ENCODE peak calls at places on chromosomes 13 and 19, in five cellular contexts. D is stomach, M is H9, L is tibial artery, R is left lung. B is an unnamed sample.

GRCh38 chr13:27442071-27442647 is 8.2 kb downstream of the MTIF3 start:
- DNase-seq in D (no peak), M (no peak), L (no peak), R (no peak), B (peak; percentile 25)

GRCh38 chr13:71661921-71662320 is 205.1 kb downstream of the DACH1 start:
- DNase-seq in D (no peak), M (no peak), L (no peak), R (no peak), B (no peak)

GRCh38 chr19:57947088-57947418 is 453 bp downstream of the ZNF256 start:
- DNase-seq in D (no peak), M (no peak), L (no peak), R (peak; percentile 32), B (no peak)

GRCh38 chr19:1503089-1503924 is 9.5 kb downstream of the ADAMTSL5 start:
- DNase-seq in D (peak; percentile 52), M (peak; percentile 79), L (no peak), R (no peak), B (no peak)

GRCh38 chr13:41053384-41053826 is 7.9 kb upstream of the WBP4 start:
- DNase-seq in D (no peak), M (no peak), L (no peak), R (no peak), B (no peak)

GRCh38 chr19:29680447-29680846 is 15.2 kb downstream of the PLEKHF1 start:
- DNase-seq in D (peak; percentile 62), M (no peak), L (no peak), R (peak; percentile 73), B (no peak)

GRCh38 chr19:14381689-14382474 is 638 bp downstream of the ADGRE5 start:
- DNase-seq in D (peak; percentile 57), M (no peak), L (peak; percentile 76), R (peak; percentile 74), B (no peak)

GRCh38 chr19:47544075-47544474 is 28.9 kb downstream of the ZNF541 start:
- DNase-seq in D (no peak), M (no peak), L (no peak), R (no peak), B (no peak)

GRCh38 chr19:47186337-47187022 is 44.5 kb downstream of the BBC3 start:
- DNase-seq in D (no peak), M (no peak), L (no peak), R (no peak), B (no peak)

GRCh38 chr19:51690359-51691121 is 2.6 kb upstream of the SPACA6 start:
- DNase-seq in D (peak; percentile 58), M (peak; percentile 83), L (peak; percentile 85), R (peak; percentile 59), B (peak; percentile 33)

GRCh38 chr19:29928831-29929230 is 13.2 kb upstream of the URI1 start:
- DNase-seq in D (no peak), M (no peak), L (no peak), R (no peak), B (no peak)

GRCh38 chr13:71513414-71514063 is 353.5 kb downstream of the DACH1 start:
- DNase-seq in D (no peak), M (no peak), L (no peak), R (no peak), B (no peak)

GRCh38 chr13:30464496-30465351 is 1.0 kb downstream of the HMGB1 start:
- DNase-seq in D (peak; percentile 69), M (peak; percentile 63), L (peak; percentile 84), R (peak; percentile 81), B (no peak)

GRCh38 chr13:23621316-23621645 is 51.1 kb downstream of the TNFRSF19 start:
- DNase-seq in D (no peak), M (no peak), L (no peak), R (no peak), B (no peak)

GRCh38 chr13:25062479-25062878 is 33.5 kb upstream of the PABPC3 start:
- DNase-seq in D (no peak), M (no peak), L (no peak), R (no peak), B (no peak)

GRCh38 chr13:110266983-110267382 is 40.0 kb downstream of the COL4A1 start:
- DNase-seq in D (no peak), M (peak; percentile 69), L (no peak), R (no peak), B (no peak)

GRCh38 chr19:944663-945241 is 18.9 kb downstream of the ARID3A start:
- DNase-seq in D (no peak), M (no peak), L (no peak), R (no peak), B (no peak)

GRCh38 chr13:46181799-46182490 is at the start of gene LCP1:
- DNase-seq in D (peak; percentile 34), M (no peak), L (no peak), R (peak; percentile 46), B (no peak)

GRCh38 chr13:108342369-108343289 is 73.1 kb downstream of the TNFSF13B start:
- DNase-seq in D (no peak), M (no peak), L (no peak), R (no peak), B (no peak)

GRCh38 chr19:29629836-29630534 is 23.9 kb downstream of the POP4 start:
- DNase-seq in D (no peak), M (no peak), L (no peak), R (peak; percentile 21), B (no peak)

GRCh38 chr13:108609353-108609752 is 20.1 kb upstream of the MYO16 start:
- DNase-seq in D (no peak), M (no peak), L (no peak), R (no peak), B (no peak)

GRCh38 chr19:18862976-18863842 is 31.4 kb downstream of the UPF1 start:
- DNase-seq in D (no peak), M (no peak), L (no peak), R (no peak), B (no peak)

GRCh38 chr19:48752511-48753365 is at the start of gene FUT1:
- DNase-seq in D (peak; percentile 95), M (peak; percentile 97), L (no peak), R (peak; percentile 83), B (peak; percentile 88)

GRCh38 chr13:75621147-75621546 is 15.0 kb upstream of the LMO7 start:
- DNase-seq in D (no peak), M (no peak), L (no peak), R (no peak), B (no peak)

GRCh38 chr19:13164370-13165090 is 14.3 kb downstream of the IER2 start:
- DNase-seq in D (peak; percentile 47), M (peak; percentile 100), L (peak; percentile 72), R (peak; percentile 63), B (no peak)
- H3K4me1 ChIP-seq in D (peaks cover 90% of the 10 kb centered on the region), M (peaks cover 7% of the 10 kb centered on the region), L (peaks cover 48% of the 10 kb centered on the region), R (peaks cover 35% of the 10 kb centered on the region), B (peaks cover 7% of the 10 kb centered on the region)

GRCh38 chr19:16376649-16377048 is 52.0 kb downstream of the KLF2 start:
- DNase-seq in D (no peak), M (peak; percentile 68), L (no peak), R (no peak), B (no peak)
- H3K27ac ChIP-seq in D (peak overlapping the region; percentile 6), M (no peak overlapping the region), L (no peak overlapping the region), R (no peak overlapping the region), B (no peak overlapping the region)

GRCh38 chr19:7263066-7263465 is 31.1 kb downstream of the INSR start:
- DNase-seq in D (no peak), M (no peak), L (no peak), R (no peak), B (no peak)
- H3K4me1 ChIP-seq in D (peaks cover 64% of the 10 kb centered on the region), M (no peaks in the 10 kb centered on the region), L (peaks cover 17% of the 10 kb centered on the region), R (no peaks in the 10 kb centered on the region), B (no peaks in the 10 kb centered on the region)

GRCh38 chr13:64793592-64793991 is 2436.5 kb downstream of the PCDH9 start:
- DNase-seq in D (no peak), M (no peak), L (no peak), R (no peak), B (no peak)

GRCh38 chr13:64793131-64793530 is 2437.0 kb downstream of the PCDH9 start:
- DNase-seq in D (no peak), M (no peak), L (no peak), R (no peak), B (no peak)

DNA sequence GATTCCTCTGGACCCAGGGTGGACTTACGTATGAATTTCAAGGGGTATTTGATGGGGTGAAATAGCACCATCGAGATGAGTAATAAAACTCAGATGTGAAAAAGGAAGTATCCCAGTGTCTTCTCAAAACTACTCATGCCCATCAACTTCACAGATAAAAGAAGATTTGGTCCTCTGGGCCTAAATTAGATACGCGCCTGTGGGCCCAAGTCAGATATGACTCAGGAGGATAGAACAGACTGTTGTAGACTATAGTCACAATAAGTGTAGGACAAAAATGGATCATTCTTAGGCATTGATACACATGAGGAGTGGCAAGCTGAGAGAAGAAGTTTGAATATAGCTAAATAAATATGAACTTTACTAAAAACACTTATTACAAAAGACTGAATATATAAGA is 2438.8 kb downstream of the PCDH9 start:
- DNase-seq in D (no peak), M (no peak), L (no peak), R (no peak), B (no peak)
- H3K27ac ChIP-seq in D (no peak overlapping the region), M (no peak overlapping the region), L (no peak overlapping the region), R (no peak overlapping the region), B (no peak overlapping the region)

DNA sequence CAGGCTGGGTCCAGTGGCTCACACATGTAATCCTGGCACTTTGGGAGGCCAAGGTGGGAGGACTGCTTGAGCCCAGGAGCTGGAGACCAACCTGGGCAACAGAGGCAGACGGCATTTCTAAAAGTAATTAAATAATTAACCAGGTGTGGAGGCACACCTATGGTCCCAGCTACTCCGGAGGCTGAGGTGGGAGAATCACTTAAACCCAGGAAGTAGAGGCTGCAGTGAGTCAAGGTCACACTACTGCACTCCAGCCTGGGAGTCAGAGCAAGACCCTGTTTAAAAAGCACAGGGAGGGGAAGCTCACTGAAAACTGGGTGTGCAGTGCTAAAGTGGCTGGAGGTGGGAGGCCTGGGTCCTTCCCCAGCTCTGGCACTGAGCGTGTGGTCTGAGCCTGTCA is 9.7 kb downstream of the LATS2 start:
- DNase-seq in D (no peak), M (no peak), L (no peak), R (no peak), B (no peak)
- H3K4me1 ChIP-seq in D (peaks cover 76% of the 10 kb centered on the region), M (peaks cover 6% of the 10 kb centered on the region), L (peaks cover 56% of the 10 kb centered on the region), R (peaks cover 6% of the 10 kb centered on the region), B (peaks cover 5% of the 10 kb centered on the region)

B was measured in iPS DF 6.9.